ENCODE peak calls at places on chromosome 15, in ten cellular contexts. R is IMR-90, I is suprapubic skin, D is HCT116, K is A549, M is thyroid gland, T is uterus, H is adrenal gland, C is K562, P is spleen. A is an unnamed sample.

GRCh38 chr15:72358532-72359180 is 17.2 kb downstream of the HEXA start:
- DNase-seq in R (peak; percentile 85), M (peak; percentile 28), D (no peak), H (peak; percentile 45), P (peak; percentile 79), T (peak; percentile 65), I (peak; percentile 84), C (peak; percentile 28), K (no peak), A (peak; percentile 13)

GRCh38 chr15:100129677-100130076 is 212.1 kb downstream of the ADAMTS17 start:
- DNase-seq in P (no peak), R (no peak), I (no peak), H (no peak), C (no peak), M (no peak), K (no peak), D (peak; percentile 15), T (no peak), A (no peak)

GRCh38 chr15:75200765-75201608 is 695 bp upstream of the C15orf39 start:
- DNase-seq in T (peak; percentile 40), R (no peak), I (no peak), M (peak; percentile 95), D (peak; percentile 44), H (peak; percentile 56), P (peak; percentile 87), K (no peak), C (peak; percentile 69), A (peak; percentile 92)

GRCh38 chr15:77811270-77811669 is 178.6 kb upstream of the LINGO1 start:
- DNase-seq in T (no peak), D (no peak), P (no peak), C (no peak), H (no peak), K (no peak), R (no peak), M (no peak), I (no peak), A (no peak)

GRCh38 chr15:48336940-48337339 is 5.7 kb downstream of the DUT start:
- DNase-seq in C (peak; percentile 51), P (no peak), M (no peak), H (no peak), D (peak; percentile 8), R (peak; percentile 11), I (no peak), T (no peak), K (no peak), A (no peak)

GRCh38 chr15:28017423-28017924 is 81.6 kb downstream of the OCA2 start:
- DNase-seq in T (no peak), D (no peak), I (peak; percentile 55), H (no peak), K (peak; percentile 19), P (no peak), M (no peak), C (peak; percentile 14), R (no peak), A (no peak)

GRCh38 chr15:83716605-83717004 is 62.7 kb downstream of the ADAMTSL3 start:
- DNase-seq in H (no peak), C (no peak), T (no peak), M (no peak), I (no peak), R (no peak), D (no peak), K (no peak), P (no peak), A (no peak)

GRCh38 chr15:37289109-37289765 is 188.9 kb upstream of the MEIS2 start:
- DNase-seq in I (no peak), R (peak; percentile 5), M (no peak), K (peak; percentile 1), P (no peak), D (peak; percentile 8), H (no peak), T (no peak), C (no peak), A (no peak)

GRCh38 chr15:25342629-25343028 is 96.2 kb downstream of the UBE3A start:
- DNase-seq in I (no peak), M (no peak), R (no peak), D (no peak), K (no peak), H (no peak), C (no peak), P (no peak), T (no peak), A (no peak)

GRCh38 chr15:100224206-100225185 is 117.3 kb downstream of the ADAMTS17 start:
- DNase-seq in H (peak; percentile 44), T (no peak), I (no peak), M (no peak), D (no peak), R (no peak), C (no peak), K (no peak), P (peak; percentile 31), A (no peak)

GRCh38 chr15:36109943-36110658 is 469.3 kb upstream of the CDIN1 start:
- DNase-seq in T (no peak), K (no peak), P (no peak), R (peak; percentile 81), C (no peak), M (no peak), I (no peak), H (peak; percentile 42), D (no peak), A (peak; percentile 33)

GRCh38 chr15:63040954-63041353 is 1.6 kb upstream of the TPM1 start:
- DNase-seq in R (no peak), K (no peak), C (no peak), D (no peak), H (no peak), T (peak; percentile 38), P (no peak), M (no peak), I (no peak), A (peak; percentile 40)

GRCh38 chr15:51051776-51052175 is 42.9 kb downstream of the TNFAIP8L3 start:
- DNase-seq in D (no peak), M (peak; percentile 46), K (no peak), T (no peak), H (no peak), R (no peak), C (no peak), I (no peak), P (no peak), A (peak; percentile 27)

GRCh38 chr15:92409006-92409405 is 15.3 kb downstream of the ST8SIA2 start:
- DNase-seq in R (no peak), I (no peak), P (no peak), T (no peak), D (no peak), M (no peak), K (no peak), H (no peak), C (no peak), A (no peak)

GRCh38 chr15:38608682-38609081 is 44.1 kb upstream of the RASGRP1 start:
- DNase-seq in C (no peak), H (no peak), M (no peak), P (no peak), I (no peak), R (no peak), D (no peak), K (no peak), T (no peak), A (no peak)
- H3K4me3 ChIP-seq in C (no peak overlapping the region), H (no peak overlapping the region), M (no peak overlapping the region), P (no peak overlapping the region), I (no peak overlapping the region), R (no peak overlapping the region), D (no peak overlapping the region), K (no peak overlapping the region), T (no peak overlapping the region), A (no peak overlapping the region)

DNA sequence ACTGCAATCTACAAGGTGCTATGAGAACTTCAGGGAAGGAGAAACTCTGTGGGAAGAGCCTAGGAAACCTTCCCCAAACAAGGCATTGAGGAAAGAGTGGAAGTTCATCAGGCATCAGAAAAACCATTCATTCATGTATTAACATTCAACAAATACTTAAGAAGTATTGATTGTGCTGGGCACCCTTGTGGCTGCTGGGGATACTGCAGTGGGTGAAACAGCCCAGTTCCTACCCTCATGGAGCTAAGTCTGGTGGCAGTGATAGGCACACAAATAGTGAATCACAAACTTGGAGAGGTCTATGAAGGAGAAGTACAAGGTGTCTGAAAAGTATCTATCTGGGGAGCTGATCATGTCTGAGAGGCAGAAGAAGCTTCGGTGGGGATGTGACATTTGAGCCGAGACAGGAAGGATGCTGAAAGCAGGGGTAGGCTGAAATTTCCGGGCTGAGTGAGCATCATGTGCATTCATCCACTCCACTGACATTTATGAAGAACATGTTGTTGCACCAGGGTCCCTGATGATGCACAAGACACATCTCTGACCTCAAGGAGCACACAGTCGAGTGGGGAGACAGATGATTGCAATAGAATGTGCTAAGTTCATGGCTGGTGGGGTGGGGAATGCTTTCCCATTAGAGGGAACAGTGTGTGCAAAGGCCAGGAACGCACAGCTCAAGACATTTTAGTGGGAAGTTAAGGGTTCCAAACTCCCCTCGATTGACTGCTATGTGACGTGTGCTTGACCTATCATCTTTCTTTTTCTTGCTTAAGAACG is 309.0 kb upstream of the ICE2 start:
- DNase-seq in T (no peak), K (peak; percentile 8), C (peak; percentile 4), M (no peak), D (no peak), I (no peak), R (no peak), P (no peak), H (no peak), A (no peak)
- TF ChIP-seq CTCF in T (no peak), K (no peak), C (no peak), M (peak; percentile 23), D (peak; percentile 55), I (no peak), R (peak; percentile 31), P (no peak), H (peak; percentile 15), A (peak; percentile 20)

DNA sequence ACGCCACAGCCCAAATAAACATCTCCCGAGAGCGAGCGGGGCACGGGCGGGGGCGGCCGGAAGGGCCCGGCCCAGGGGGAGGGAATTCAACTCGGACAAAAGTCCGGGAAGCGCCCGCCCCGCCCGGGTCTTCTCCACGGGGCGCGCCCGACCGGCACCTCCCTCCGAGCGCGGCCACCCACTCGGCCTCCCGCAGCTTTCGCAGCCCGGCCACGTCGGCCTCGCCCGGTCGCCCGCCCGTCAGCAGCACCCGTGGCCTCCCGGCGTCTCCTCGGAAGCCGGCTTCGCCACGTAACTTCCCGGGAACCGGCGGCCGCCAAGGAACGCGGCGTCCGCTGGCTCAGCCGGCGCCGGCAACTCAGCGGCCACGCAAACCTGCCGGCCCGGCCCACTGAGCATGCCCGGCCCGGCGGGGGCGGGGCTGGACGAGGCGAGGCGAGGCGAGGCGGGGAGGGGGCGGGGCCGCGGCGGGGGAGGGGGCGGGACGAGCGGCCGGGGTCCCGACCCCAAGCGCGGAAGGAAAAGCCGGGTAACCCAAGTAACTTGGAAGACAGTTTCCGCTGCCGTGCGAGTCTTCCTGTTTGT is at the start of gene TJP1:
- DNase-seq in R (peak; percentile 74), D (no peak), I (peak; percentile 83), K (peak; percentile 84), M (peak; percentile 81), C (peak; percentile 83), H (peak; percentile 87), P (no peak), T (peak; percentile 73), A (peak; percentile 84)
- TF ChIP-seq POLR2A in R (peak; percentile 96), D (peak; percentile 72), I (no peak), K (peak; percentile 97), M (peak; percentile 69), C (peak; percentile 91), H (peak; percentile 95), P (no peak), T (peak; percentile 95), A (peak; percentile 93)

DNA sequence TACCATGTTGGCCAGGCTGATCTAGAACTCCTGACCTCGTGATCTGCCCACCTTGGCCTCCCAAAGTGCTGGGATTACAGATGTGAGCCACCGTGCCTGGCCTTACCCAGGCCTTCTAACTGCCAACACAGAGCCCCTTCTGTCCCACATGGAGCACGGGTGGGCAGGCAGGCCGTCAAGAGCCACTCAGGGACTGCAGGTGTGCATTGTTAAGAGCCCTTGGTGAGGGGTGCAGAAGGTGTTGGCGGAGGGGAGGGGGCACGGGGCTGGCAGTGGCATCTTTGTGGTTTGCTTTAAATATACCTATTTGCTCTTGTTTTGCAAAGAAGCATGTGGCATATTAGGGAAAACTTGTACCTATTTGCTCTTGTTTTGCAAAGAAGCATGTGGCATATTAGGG is 37.3 kb downstream of the SMAD6 start:
- DNase-seq in M (no peak), I (no peak), D (no peak), H (no peak), R (no peak), K (no peak), T (no peak), P (no peak), C (no peak), A (no peak)
- H3K4me3 ChIP-seq in M (no peak overlapping the region), I (no peak overlapping the region), D (no peak overlapping the region), H (no peak overlapping the region), R (no peak overlapping the region), K (no peak overlapping the region), T (no peak overlapping the region), P (no peak overlapping the region), C (no peak overlapping the region), A (no peak overlapping the region)